ENCODE peak calls at places on chromosomes 11 and 22, in five cellular contexts. F, M, B, D and V are unnamed samples.

GRCh38 chr11:1460994-1461805 is 25.4 kb downstream of the MOB2 start:
- DNase-seq in B (no peak), D (no peak), F (no peak), M (no peak), V (no peak)

GRCh38 chr11:127919206-127920000 is 668.0 kb downstream of the ETS1 start:
- DNase-seq in B (no peak), F (peak), D (peak), M (no peak), V (no peak)

GRCh38 chr22:46326066-46326680 is 9.3 kb upstream of the TRMU start:
- DNase-seq in M (no peak), D (no peak), F (no peak), B (no peak), V (no peak)

GRCh38 chr11:48094643-48095339 is 114.4 kb downstream of the PTPRJ start:
- DNase-seq in B (no peak), D (no peak), M (no peak), F (no peak), V (no peak)

GRCh38 chr11:72814831-72815618 is 814 bp downstream of the ATG16L2 start:
- DNase-seq in F (peak), D (no peak), B (peak), M (peak), V (peak)

GRCh38 chr11:45852712-45853101 is 5.4 kb downstream of the CRY2 start:
- DNase-seq in F (no peak), D (no peak), B (no peak), M (no peak), V (no peak)

GRCh38 chr22:29080061-29080975 is 7.5 kb downstream of the KREMEN1 start:
- DNase-seq in F (no peak), D (no peak), M (no peak), B (no peak), V (peak)

GRCh38 chr22:38973289-38974169 is 8.6 kb upstream of the APOBEC3B start:
- DNase-seq in D (no peak), F (peak), B (no peak), M (peak), V (peak)

GRCh38 chr22:27846248-27846760 is 44.7 kb upstream of the MN1 start:
- DNase-seq in D (no peak), F (no peak), M (no peak), B (no peak), V (no peak)

GRCh38 chr11:77506857-77507256 is 33.0 kb upstream of the PAK1 start:
- DNase-seq in F (peak), M (peak), D (no peak), B (no peak), V (no peak)

GRCh38 chr11:118126082-118126838 is 26.4 kb downstream of the SCN4B start:
- DNase-seq in M (no peak), B (no peak), F (no peak), D (no peak), V (no peak)

GRCh38 chr11:24233041-24233440 is 263.8 kb upstream of the LUZP2 start:
- DNase-seq in D (no peak), B (no peak), M (no peak), F (no peak), V (no peak)

GRCh38 chr11:132653237-132653636 is 879.1 kb downstream of the OPCML start:
- DNase-seq in B (no peak), F (no peak), M (no peak), D (no peak), V (no peak)

GRCh38 chr11:59102259-59102765 is 4.7 kb upstream of the FAM111B start:
- DNase-seq in D (no peak), M (no peak), F (no peak), B (peak), V (peak)

GRCh38 chr11:13183826-13184196 is 93.8 kb upstream of the BMAL1 start:
- DNase-seq in D (no peak), F (no peak), M (no peak), B (no peak), V (no peak)

GRCh38 chr11:84829162-84829561 is 798.0 kb downstream of the DLG2 start:
- DNase-seq in M (no peak), D (no peak), F (no peak), B (no peak), V (no peak)

GRCh38 chr11:110752890-110753289 is 40.7 kb upstream of the ARHGAP20 start:
- DNase-seq in B (no peak), F (no peak), M (no peak), D (no peak), V (no peak)

GRCh38 chr11:46977940-46978595 is 41.5 kb downstream of the CSTPP1 start:
- DNase-seq in F (no peak), B (no peak), M (peak), D (no peak), V (peak)

GRCh38 chr11:10597877-10598341 is 29.4 kb upstream of the LYVE1 start:
- DNase-seq in B (no peak), F (no peak), D (no peak), M (no peak), V (no peak)

GRCh38 chr11:117096973-117097566 is 1.2 kb downstream of the SIK3 start:
- DNase-seq in F (no peak), M (no peak), B (no peak), D (no peak), V (no peak)

GRCh38 chr22:49970528-49971231 is 10.1 kb downstream of the PIM3 start:
- DNase-seq in D (peak), F (peak), M (peak), B (peak), V (peak)

GRCh38 chr11:93735627-93736026 is 5.7 kb downstream of the TAF1D start:
- DNase-seq in M (no peak), B (no peak), D (no peak), F (no peak), V (no peak)

GRCh38 chr11:13288375-13289029 is 10.9 kb downstream of the BMAL1 start:
- DNase-seq in D (no peak), F (peak), B (no peak), M (no peak), V (no peak)

GRCh38 chr11:57800444-57801184 is 39.0 kb downstream of the CTNND1 start:
- DNase-seq in F (peak), B (no peak), M (peak), D (peak), V (peak)

GRCh38 chr11:121105851-121106250 is 4.8 kb downstream of the TECTA start:
- DNase-seq in F (no peak), D (no peak), M (no peak), B (no peak), V (no peak)

GRCh38 chr11:61645179-61645868 is 34.9 kb upstream of the DAGLA start:
- DNase-seq in M (no peak), F (no peak), B (no peak), D (no peak), V (no peak)

GRCh38 chr11:1295086-1295485 is 14.3 kb downstream of the TOLLIP start:
- DNase-seq in M (no peak), D (no peak), F (no peak), B (no peak), V (no peak)

GRCh38 chr11:120457996-120458395 is 53.6 kb upstream of the GRIK4 start:
- DNase-seq in D (no peak), M (no peak), B (no peak), F (no peak), V (no peak)